ENCODE peak calls at places on chromosomes 16 and 17, in six cellular contexts. One of them, this sample, is unnamed.

GRCh38 chr17:58329035-58329807 is 626 bp upstream of the TSPOAP1 start:
- DNase-seq in lung microvascular endothelial cell: no peak
- DNase-seq in T-helper 9 cell: peak
- DNase-seq in activated T-cell treated with anti-CD3 and anti-CD28 coated beads, Interleukin-2, amount 50 U/mL, for 4 hours: peak
- DNase-seq in SW 1271: no peak
- DNase-seq in activated CD4-positive, alpha-beta T cell treated with anti-CD3 and anti-CD28 coated beads, Interleukin-2, amount 10 ng/mL, durations not matched to agents 7 days and 5 days: peak
- DNase-seq in this sample: peak

GRCh38 chr17:72590382-72590781 is 469.6 kb downstream of the SOX9 start:
- DNase-seq in lung microvascular endothelial cell: no peak
- DNase-seq in SW 1271: no peak
- DNase-seq in activated T-cell treated with anti-CD3 and anti-CD28 coated beads, Interleukin-2, amount 50 U/mL, for 4 hours: no peak
- DNase-seq in activated CD4-positive, alpha-beta T cell treated with anti-CD3 and anti-CD28 coated beads, Interleukin-2, amount 10 ng/mL, durations not matched to agents 7 days and 5 days: no peak
- DNase-seq in T-helper 9 cell: no peak
- DNase-seq in this sample: no peak

GRCh38 chr17:78528541-78528940 is 48.7 kb downstream of the DNAH17 start:
- DNase-seq in T-helper 9 cell: no peak
- DNase-seq in activated CD4-positive, alpha-beta T cell treated with anti-CD3 and anti-CD28 coated beads, Interleukin-2, amount 10 ng/mL, durations not matched to agents 7 days and 5 days: no peak
- DNase-seq in lung microvascular endothelial cell: no peak
- DNase-seq in activated T-cell treated with anti-CD3 and anti-CD28 coated beads, Interleukin-2, amount 50 U/mL, for 4 hours: no peak
- DNase-seq in SW 1271: no peak
- DNase-seq in this sample: no peak

GRCh38 chr16:52914428-52914827 is 138.3 kb downstream of the CHD9NB start:
- DNase-seq in lung microvascular endothelial cell: no peak
- DNase-seq in activated T-cell treated with anti-CD3 and anti-CD28 coated beads, Interleukin-2, amount 50 U/mL, for 4 hours: no peak
- DNase-seq in SW 1271: no peak
- DNase-seq in activated CD4-positive, alpha-beta T cell treated with anti-CD3 and anti-CD28 coated beads, Interleukin-2, amount 10 ng/mL, durations not matched to agents 7 days and 5 days: no peak
- DNase-seq in T-helper 9 cell: no peak
- DNase-seq in this sample: no peak

GRCh38 chr16:78098544-78099371 is 696 bp upstream of the WWOX start:
- DNase-seq in activated T-cell treated with anti-CD3 and anti-CD28 coated beads, Interleukin-2, amount 50 U/mL, for 4 hours: no peak
- DNase-seq in activated CD4-positive, alpha-beta T cell treated with anti-CD3 and anti-CD28 coated beads, Interleukin-2, amount 10 ng/mL, durations not matched to agents 7 days and 5 days: no peak
- DNase-seq in lung microvascular endothelial cell: no peak
- DNase-seq in T-helper 9 cell: no peak
- DNase-seq in SW 1271: no peak
- DNase-seq in this sample: no peak

GRCh38 chr16:9225527-9226316 is 134.3 kb downstream of the HAPSTR1 start:
- DNase-seq in lung microvascular endothelial cell: no peak
- DNase-seq in T-helper 9 cell: no peak
- DNase-seq in activated CD4-positive, alpha-beta T cell treated with anti-CD3 and anti-CD28 coated beads, Interleukin-2, amount 10 ng/mL, durations not matched to agents 7 days and 5 days: peak
- DNase-seq in activated T-cell treated with anti-CD3 and anti-CD28 coated beads, Interleukin-2, amount 50 U/mL, for 4 hours: no peak
- DNase-seq in SW 1271: no peak
- DNase-seq in this sample: no peak

GRCh38 chr16:21554795-21555585 is 44.4 kb upstream of the METTL9 start:
- DNase-seq in lung microvascular endothelial cell: peak
- DNase-seq in activated T-cell treated with anti-CD3 and anti-CD28 coated beads, Interleukin-2, amount 50 U/mL, for 4 hours: peak
- DNase-seq in T-helper 9 cell: peak
- DNase-seq in activated CD4-positive, alpha-beta T cell treated with anti-CD3 and anti-CD28 coated beads, Interleukin-2, amount 10 ng/mL, durations not matched to agents 7 days and 5 days: peak
- DNase-seq in SW 1271: peak
- DNase-seq in this sample: peak

GRCh38 chr16:50763211-50763610 is 21.3 kb downstream of the CYLD start:
- DNase-seq in activated CD4-positive, alpha-beta T cell treated with anti-CD3 and anti-CD28 coated beads, Interleukin-2, amount 10 ng/mL, durations not matched to agents 7 days and 5 days: no peak
- DNase-seq in SW 1271: no peak
- DNase-seq in lung microvascular endothelial cell: no peak
- DNase-seq in T-helper 9 cell: no peak
- DNase-seq in activated T-cell treated with anti-CD3 and anti-CD28 coated beads, Interleukin-2, amount 50 U/mL, for 4 hours: no peak
- DNase-seq in this sample: no peak

GRCh38 chr17:44828919-44829557 is 1.0 kb downstream of the GJC1 start:
- DNase-seq in SW 1271: no peak
- DNase-seq in activated CD4-positive, alpha-beta T cell treated with anti-CD3 and anti-CD28 coated beads, Interleukin-2, amount 10 ng/mL, durations not matched to agents 7 days and 5 days: peak
- DNase-seq in T-helper 9 cell: no peak
- DNase-seq in activated T-cell treated with anti-CD3 and anti-CD28 coated beads, Interleukin-2, amount 50 U/mL, for 4 hours: no peak
- DNase-seq in lung microvascular endothelial cell: peak
- DNase-seq in this sample: no peak

GRCh38 chr17:40463122-40463550 is 19.9 kb downstream of the IGFBP4 start:
- DNase-seq in lung microvascular endothelial cell: no peak
- DNase-seq in SW 1271: no peak
- DNase-seq in activated T-cell treated with anti-CD3 and anti-CD28 coated beads, Interleukin-2, amount 50 U/mL, for 4 hours: no peak
- DNase-seq in activated CD4-positive, alpha-beta T cell treated with anti-CD3 and anti-CD28 coated beads, Interleukin-2, amount 10 ng/mL, durations not matched to agents 7 days and 5 days: no peak
- DNase-seq in T-helper 9 cell: no peak
- DNase-seq in this sample: no peak

GRCh38 chr17:64345691-64346376 is 44.8 kb downstream of the PECAM1 start:
- DNase-seq in activated T-cell treated with anti-CD3 and anti-CD28 coated beads, Interleukin-2, amount 50 U/mL, for 4 hours: no peak
- DNase-seq in SW 1271: no peak
- DNase-seq in T-helper 9 cell: no peak
- DNase-seq in lung microvascular endothelial cell: peak
- DNase-seq in activated CD4-positive, alpha-beta T cell treated with anti-CD3 and anti-CD28 coated beads, Interleukin-2, amount 10 ng/mL, durations not matched to agents 7 days and 5 days: no peak
- DNase-seq in this sample: no peak